ENCODE peak calls at places on chromosome 16, in seven cellular contexts. C, X, Y, I, E, A and O are unnamed samples.

GRCh38 chr16:30409125-30410060 is 2.0 kb downstream of the ZNF771 start:
- DNase-seq in C (peak), X (peak), Y (peak), I (peak), E (peak), A (peak), O (peak)

GRCh38 chr16:1612320-1613111 is at the start of gene CRAMP1:
- DNase-seq in C (peak), X (no peak), Y (no peak), I (no peak), E (peak), A (no peak), O (no peak)

GRCh38 chr16:81547194-81547918 is 102.7 kb downstream of the CMIP start:
- DNase-seq in C (no peak), X (no peak), Y (no peak), I (no peak), E (no peak), A (no peak), O (no peak)

GRCh38 chr16:17224859-17225258 is 245.9 kb downstream of the XYLT1 start:
- DNase-seq in C (no peak), X (no peak), Y (peak), I (peak), E (peak), A (peak), O (no peak)

GRCh38 chr16:69565611-69566436 is at the start of gene NFAT5:
- DNase-seq in C (peak), X (peak), Y (peak), I (peak), E (peak), A (peak), O (peak)

GRCh38 chr16:3951861-3952332 is 71.4 kb upstream of the CREBBP start:
- DNase-seq in C (no peak), X (no peak), Y (no peak), I (no peak), E (no peak), A (no peak), O (no peak)

GRCh38 chr16:74521691-74522090 is 85.2 kb downstream of the GLG1 start:
- DNase-seq in C (no peak), X (no peak), Y (no peak), I (no peak), E (peak), A (no peak), O (no peak)

GRCh38 chr16:58127033-58127556 is 2.1 kb downstream of the CFAP20 start:
- DNase-seq in C (no peak), X (peak), Y (no peak), I (no peak), E (peak), A (no peak), O (no peak)

GRCh38 chr16:56649271-56649670 is 2.4 kb upstream of the MT1B start:
- DNase-seq in C (no peak), X (no peak), Y (no peak), I (no peak), E (no peak), A (no peak), O (no peak)

GRCh38 chr16:82281544-82281943 is 111.5 kb upstream of the MPHOSPH6 start:
- DNase-seq in C (no peak), X (no peak), Y (no peak), I (no peak), E (no peak), A (no peak), O (no peak)

GRCh38 chr16:70349783-70350182 is 3.1 kb downstream of the DDX19A start:
- DNase-seq in C (no peak), X (no peak), Y (no peak), I (no peak), E (no peak), A (no peak), O (no peak)

GRCh38 chr16:8374032-8374431 is 216.3 kb downstream of the TMEM114 start:
- DNase-seq in C (no peak), X (no peak), Y (no peak), I (no peak), E (no peak), A (no peak), O (no peak)

GRCh38 chr16:17972460-17972943 is 364.0 kb downstream of the NPIPA8 start:
- DNase-seq in C (no peak), X (no peak), Y (no peak), I (no peak), E (no peak), A (no peak), O (no peak)

GRCh38 chr16:55088098-55088497 is 157.4 kb downstream of the IRX5 start:
- DNase-seq in C (no peak), X (no peak), Y (no peak), I (no peak), E (no peak), A (no peak), O (no peak)

GRCh38 chr16:28131210-28131609 is 67.7 kb upstream of the GSG1L start:
- DNase-seq in C (no peak), X (no peak), Y (no peak), I (no peak), E (no peak), A (no peak), O (no peak)

GRCh38 chr16:88688013-88688778 is 1.9 kb upstream of the SNAI3 start:
- DNase-seq in C (no peak), X (no peak), Y (no peak), I (no peak), E (no peak), A (no peak), O (no peak)

GRCh38 chr16:69718365-69718764 is 8.0 kb downstream of the NQO1 start:
- DNase-seq in C (no peak), X (no peak), Y (no peak), I (no peak), E (no peak), A (no peak), O (no peak)

GRCh38 chr16:50573279-50573678 is 25.1 kb downstream of the NKD1 start:
- DNase-seq in C (no peak), X (no peak), Y (no peak), I (no peak), E (no peak), A (no peak), O (no peak)

GRCh38 chr16:89430436-89431157 is 59.8 kb downstream of the ANKRD11 start:
- DNase-seq in C (no peak), X (no peak), Y (no peak), I (no peak), E (no peak), A (no peak), O (no peak)

GRCh38 chr16:24689128-24689527 is 40.3 kb upstream of the TNRC6A start:
- DNase-seq in C (no peak), X (peak), Y (no peak), I (no peak), E (peak), A (no peak), O (no peak)

GRCh38 chr16:55470533-55471371 is 8.2 kb upstream of the MMP2 start:
- DNase-seq in C (no peak), X (peak), Y (no peak), I (no peak), E (peak), A (no peak), O (no peak)

GRCh38 chr16:46649571-46649970 is 28.4 kb upstream of the SHCBP1 start:
- DNase-seq in C (no peak), X (no peak), Y (peak), I (no peak), E (no peak), A (no peak), O (no peak)

GRCh38 chr16:23557779-23558330 is 328 bp downstream of the UBFD1 start:
- DNase-seq in C (no peak), X (no peak), Y (no peak), I (no peak), E (no peak), A (no peak), O (no peak)

GRCh38 chr16:4351880-4352279 is 759 bp upstream of the PAM16 start:
- DNase-seq in C (peak), X (peak), Y (no peak), I (no peak), E (peak), A (no peak), O (no peak)

GRCh38 chr16:89004209-89004831 is 27.3 kb upstream of the CBFA2T3 start:
- DNase-seq in C (no peak), X (no peak), Y (peak), I (no peak), E (peak), A (no peak), O (no peak)

GRCh38 chr16:79668502-79668901 is 68.0 kb upstream of the MAF start:
- DNase-seq in C (no peak), X (no peak), Y (no peak), I (no peak), E (no peak), A (no peak), O (no peak)

GRCh38 chr16:75580-76501 is 2.2 kb upstream of the MPG start:
- DNase-seq in C (peak), X (no peak), Y (peak), I (no peak), E (peak), A (peak), O (no peak)

GRCh38 chr16:89122322-89122831 is 28.7 kb downstream of the ACSF3 start:
- DNase-seq in C (peak), X (no peak), Y (no peak), I (no peak), E (no peak), A (no peak), O (peak)

GRCh38 chr16:15754821-15755534 is 101.8 kb downstream of the MYH11 start:
- DNase-seq in C (peak), X (peak), Y (no peak), I (no peak), E (no peak), A (no peak), O (no peak)

GRCh38 chr16:21646721-21647561 is 5.5 kb downstream of the IGSF6 start:
- DNase-seq in C (no peak), X (no peak), Y (no peak), I (no peak), E (no peak), A (no peak), O (no peak)

GRCh38 chr16:17777461-17777863 is 306.7 kb upstream of the XYLT1 start:
- DNase-seq in C (peak), X (no peak), Y (no peak), I (no peak), E (no peak), A (no peak), O (no peak)

GRCh38 chr16:84700518-84701277 is 898 bp downstream of the USP10 start:
- DNase-seq in C (peak), X (peak), Y (no peak), I (no peak), E (no peak), A (no peak), O (no peak)

GRCh38 chr16:69726313-69727060 is at the start of gene NQO1:
- DNase-seq in C (peak), X (peak), Y (peak), I (peak), E (peak), A (peak), O (peak)

GRCh38 chr16:53430363-53430762 is 3.9 kb upstream of the RBL2 start:
- DNase-seq in C (no peak), X (peak), Y (no peak), I (no peak), E (no peak), A (no peak), O (no peak)

GRCh38 chr16:2775765-2776499 is 1.1 kb downstream of the ELOB start:
- DNase-seq in C (no peak), X (no peak), Y (no peak), I (no peak), E (no peak), A (no peak), O (no peak)
- TF ChIP-seq CTCF in C (no peak), X (no peak), Y (no peak), I (no peak), E (no peak), A (no peak), O (no peak)

GRCh38 chr16:68448360-68448970 is at the start of gene SMPD3:
- DNase-seq in C (peak), X (peak), Y (peak), I (peak), E (peak), A (peak), O (peak)
- TF ChIP-seq CTCF in C (no peak), X (no peak), Y (no peak), I (no peak), E (peak), A (no peak), O (no peak)

GRCh38 chr16:87334611-87335305 is 17.6 kb upstream of the C16orf95 start:
- DNase-seq in C (no peak), X (no peak), Y (no peak), I (no peak), E (no peak), A (no peak), O (no peak)
- TF ChIP-seq CTCF in C (no peak), X (no peak), Y (no peak), I (no peak), E (no peak), A (no peak), O (no peak)

GRCh38 chr16:11916524-11917285 is 949 bp upstream of the GSPT1 start:
- DNase-seq in C (peak), X (peak), Y (no peak), I (no peak), E (peak), A (no peak), O (no peak)

GRCh38 chr16:11914759-11915643 is 755 bp downstream of the GSPT1 start:
- DNase-seq in C (no peak), X (peak), Y (peak), I (no peak), E (peak), A (peak), O (peak)

GRCh38 chr16:11914210-11914758 is 1.5 kb downstream of the GSPT1 start:
- DNase-seq in C (no peak), X (no peak), Y (no peak), I (no peak), E (no peak), A (no peak), O (no peak)

GRCh38 chr16:11913425-11914079 is 2.2 kb downstream of the GSPT1 start:
- DNase-seq in C (no peak), X (peak), Y (no peak), I (no peak), E (peak), A (no peak), O (no peak)

DNA sequence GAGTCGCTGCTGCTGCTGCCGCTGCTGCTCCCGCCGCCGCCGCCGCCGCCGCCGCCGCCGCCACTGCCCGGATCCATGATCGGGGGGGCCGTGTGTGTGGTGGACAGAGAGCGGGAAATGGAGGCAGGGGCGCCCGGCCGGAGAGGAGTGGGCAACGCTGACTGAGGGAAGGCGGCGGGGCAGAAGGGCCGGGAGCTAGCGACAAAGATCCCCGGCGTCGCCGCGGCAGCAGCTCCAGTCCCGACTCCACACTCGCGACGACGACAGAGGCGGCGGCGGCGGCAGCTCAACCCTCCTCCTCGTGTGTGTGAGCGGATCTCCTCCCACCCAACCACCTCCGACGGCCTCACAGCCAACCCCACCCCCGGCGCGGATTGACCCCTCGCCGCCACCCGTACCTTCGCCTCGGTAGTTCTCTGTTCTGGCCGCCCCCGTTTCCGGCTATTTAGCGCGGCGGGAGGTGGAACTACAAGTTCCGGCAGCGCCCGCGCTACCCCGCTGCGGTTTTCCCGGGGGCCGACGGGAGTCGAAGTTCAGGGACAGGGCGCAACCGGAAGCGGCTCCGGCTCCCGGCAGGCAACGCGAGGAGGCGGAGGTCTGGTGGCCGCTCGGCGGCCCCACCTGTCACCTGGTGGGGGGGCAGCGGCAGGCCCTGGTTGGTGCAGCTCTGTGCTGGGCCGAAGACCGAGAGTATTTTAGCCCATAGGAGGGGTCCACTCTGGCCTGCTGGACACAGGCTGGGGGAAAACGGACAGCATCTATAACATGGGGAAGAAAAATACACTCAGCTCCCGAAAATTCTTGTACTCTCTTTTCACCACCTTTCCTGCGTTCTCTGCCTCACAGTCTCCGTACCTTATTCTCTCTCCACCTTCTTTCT is at the start of gene GSPT1:
- DNase-seq in C (peak), X (peak), Y (peak), I (peak), E (peak), A (peak), O (peak)
- TF ChIP-seq CTCF in C (no peak), X (no peak), Y (peak), I (no peak), E (peak), A (no peak), O (no peak)

GRCh38 chr16:77784441-77785356 is 3.7 kb upstream of the VAT1L start:
- DNase-seq in C (no peak), X (peak), Y (no peak), I (no peak), E (no peak), A (no peak), O (no peak)
- TF ChIP-seq CTCF in C (no peak), X (peak), Y (peak), I (peak), E (peak), A (no peak), O (peak)

GRCh38 chr16:85749686-85750020 is 1.2 kb downstream of the C16orf74 start:
- DNase-seq in C (no peak), X (no peak), Y (no peak), I (no peak), E (no peak), A (no peak), O (no peak)

GRCh38 chr16:85752511-85753420 is 1.9 kb upstream of the C16orf74 start:
- DNase-seq in C (peak), X (peak), Y (peak), I (no peak), E (no peak), A (no peak), O (no peak)

GRCh38 chr16:85751665-85752501 is 987 bp upstream of the C16orf74 start:
- DNase-seq in C (peak), X (peak), Y (no peak), I (no peak), E (peak), A (no peak), O (no peak)

GRCh38 chr16:85750827-85751641 is at the start of gene C16orf74:
- DNase-seq in C (peak), X (peak), Y (peak), I (no peak), E (peak), A (no peak), O (no peak)

GRCh38 chr16:85750021-85750826 is 672 bp downstream of the C16orf74 start:
- DNase-seq in C (peak), X (peak), Y (peak), I (no peak), E (peak), A (no peak), O (no peak)
- TF ChIP-seq CTCF in C (no peak), X (no peak), Y (peak), I (peak), E (peak), A (no peak), O (peak)